ENCODE peak calls at places on chromosomes 11 and 22, in four cellular contexts. O is A549, M is RWPE1, Q is epithelial cell of proximal tubule. H is an unnamed sample.

GRCh38 chr11:10499452-10500262 is 41.3 kb downstream of the RNF141 start:
- DNase-seq in M (no peak), Q (no peak), O (no peak), H (peak; percentile 4)

GRCh38 chr11:68390315-68390714 is 70.2 kb upstream of the PPP6R3 start:
- DNase-seq in O (no peak), M (no peak), Q (no peak), H (no peak)

GRCh38 chr22:19766506-19767426 is 6.2 kb downstream of the TBX1 start:
- DNase-seq in M (peak; percentile 20), O (no peak), Q (no peak), H (peak; percentile 73)

GRCh38 chr11:72352859-72353551 is 81.3 kb downstream of the CLPB start:
- DNase-seq in Q (no peak), O (no peak), M (no peak), H (peak; percentile 42)

GRCh38 chr11:119431523-119431922 is 8.6 kb upstream of the THY1 start:
- DNase-seq in Q (no peak), M (no peak), O (no peak), H (no peak)

GRCh38 chr22:20055654-20056053 is 24.4 kb upstream of the DGCR8 start:
- DNase-seq in M (no peak), O (no peak), Q (no peak), H (no peak)

GRCh38 chr22:41833369-41834004 is 582 bp downstream of the SREBF2 start:
- DNase-seq in O (no peak), M (no peak), Q (no peak), H (peak; percentile 61)

GRCh38 chr22:25748140-25748539 is 6.2 kb downstream of the MYO18B start:
- DNase-seq in Q (no peak), O (no peak), M (no peak), H (no peak)

GRCh38 chr11:57230797-57231538 is 6.1 kb downstream of the APLNR start:
- DNase-seq in M (no peak), O (no peak), Q (no peak), H (no peak)

GRCh38 chr11:67562951-67563350 is 20.7 kb upstream of the GSTP1 start:
- DNase-seq in M (no peak), O (no peak), Q (no peak), H (no peak)

GRCh38 chr11:31479073-31479472 is 30.3 kb downstream of the IMMP1L start:
- DNase-seq in O (no peak), M (no peak), Q (no peak), H (no peak)

GRCh38 chr11:117384045-117384444 is 56.4 kb downstream of the CEP164 start:
- DNase-seq in Q (peak; percentile 71), M (peak; percentile 90), O (peak; percentile 31), H (no peak)

GRCh38 chr11:117815262-117815803 is 9.2 kb downstream of the FXYD2 start:
- DNase-seq in Q (no peak), M (no peak), O (no peak), H (peak; percentile 77)

GRCh38 chr11:65380460-65381126 is 1.9 kb downstream of the SLC25A45 start:
- DNase-seq in Q (no peak), O (no peak), M (no peak), H (no peak)

GRCh38 chr11:100674212-100674611 is 12.9 kb upstream of the ARHGAP42 start:
- DNase-seq in O (no peak), Q (no peak), M (no peak), H (no peak)

GRCh38 chr11:100706179-100706578 is 19.1 kb downstream of the ARHGAP42 start:
- DNase-seq in Q (no peak), M (no peak), O (no peak), H (no peak)

GRCh38 chr22:46883547-46883946 is 121.1 kb downstream of the TBC1D22A start:
- DNase-seq in O (no peak), Q (no peak), M (no peak), H (no peak)

GRCh38 chr11:35507688-35508087 is 17.7 kb downstream of the PAMR1 start:
- DNase-seq in M (no peak), Q (no peak), O (no peak), H (no peak)

GRCh38 chr11:11430431-11430830 is 77.4 kb upstream of the CSNK2A3 start:
- DNase-seq in Q (no peak), O (no peak), M (no peak), H (no peak)

GRCh38 chr11:8168485-8169257 is at the start of gene RIC3:
- DNase-seq in M (no peak), O (no peak), Q (no peak), H (peak; percentile 40)
- TF ChIP-seq CTCF in M (no peak), O (no peak), Q (no peak), H (peak; percentile 3)

DNA sequence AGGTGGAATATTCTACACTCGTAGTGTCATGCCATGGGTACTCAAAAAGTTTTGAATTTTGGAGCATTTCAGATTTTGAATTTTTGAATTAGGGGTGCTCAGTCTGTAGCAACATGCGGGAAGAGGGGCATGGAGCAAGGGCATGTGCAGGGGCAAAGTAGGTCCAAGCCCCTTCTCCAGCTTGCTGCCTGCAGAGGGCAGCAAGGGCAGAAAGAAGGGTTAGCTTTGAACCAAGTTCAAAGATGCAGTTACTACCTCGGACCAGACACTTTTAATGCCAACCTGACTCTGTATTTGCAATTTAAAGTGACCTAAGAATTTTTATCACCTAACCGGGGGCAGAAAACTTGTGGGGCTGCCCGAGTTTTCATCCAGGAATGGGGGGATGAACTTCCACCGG is 68.2 kb downstream of the CD82 start:
- DNase-seq in O (no peak), Q (no peak), M (no peak), H (no peak)
- TF ChIP-seq CTCF in O (peak; percentile 30), Q (peak; percentile 56), M (no peak), H (peak; percentile 39)

GRCh38 chr22:49962751-49963646 is 2.4 kb downstream of the PIM3 start:
- DNase-seq in O (no peak), Q (no peak), M (no peak), H (no peak)

GRCh38 chr22:49960967-49961600 is 512 bp downstream of the PIM3 start:
- DNase-seq in M (no peak), O (no peak), Q (no peak), H (peak; percentile 63)

GRCh38 chr22:49963647-49964026 is 3.1 kb downstream of the PIM3 start:
- DNase-seq in Q (no peak), O (no peak), M (no peak), H (no peak)

GRCh38 chr22:49961601-49962011 is 1.0 kb downstream of the PIM3 start:
- DNase-seq in O (no peak), Q (no peak), M (no peak), H (peak; percentile 57)

DNA sequence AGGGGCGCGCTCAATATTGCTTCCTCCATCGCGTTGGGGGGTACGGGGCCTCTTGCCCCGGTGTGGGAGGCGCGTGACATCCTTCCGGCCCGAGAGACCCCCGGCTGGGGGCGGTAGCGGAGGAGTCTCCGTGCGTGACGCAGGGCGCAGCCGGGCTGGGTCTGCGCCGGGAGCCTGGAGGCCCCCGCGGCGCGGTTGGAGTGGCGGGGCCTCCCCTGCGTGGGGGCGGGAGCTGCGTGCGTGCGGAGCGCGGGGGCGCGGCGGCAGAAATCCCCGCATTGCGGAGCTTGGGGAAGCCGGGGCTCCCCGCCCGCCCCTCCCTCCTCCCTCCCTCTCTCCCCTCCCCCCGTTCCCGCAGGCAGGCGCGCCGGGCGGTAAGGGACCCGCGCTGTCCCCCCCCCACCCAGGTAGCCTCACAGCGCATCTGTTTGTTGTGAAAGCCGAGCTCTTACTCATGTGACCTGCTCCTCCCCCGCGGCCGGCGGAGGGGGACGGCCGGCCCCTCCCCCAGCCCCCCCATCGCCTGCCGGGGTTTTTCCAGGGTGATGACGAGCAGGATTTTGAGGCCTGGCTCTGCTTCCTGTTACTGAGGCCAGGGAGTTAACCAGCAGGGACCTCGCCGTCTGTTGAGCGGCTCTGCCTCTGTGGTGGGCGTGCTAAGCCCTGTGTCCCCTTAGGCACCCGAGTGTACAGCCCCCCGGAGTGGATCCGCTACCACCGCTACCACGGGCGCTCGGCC is 1.6 kb downstream of the PIM3 start:
- DNase-seq in M (peak; percentile 80), Q (no peak), O (peak; percentile 46), H (peak; percentile 91)
- TF ChIP-seq CTCF in M (no peak), Q (no peak), O (no peak), H (no peak)

GRCh38 chr11:70483077-70483861 is 84.9 kb downstream of the CTTN start:
- DNase-seq in O (peak; percentile 68), Q (peak; percentile 47), M (peak; percentile 20), H (peak; percentile 70)
- TF ChIP-seq CTCF in O (peak; percentile 12), Q (peak; percentile 74), M (no peak), H (peak; percentile 37)

GRCh38 chr22:24247564-24248344 is 2.9 kb upstream of the GGT5 start:
- DNase-seq in Q (peak; percentile 20), M (peak; percentile 86), O (peak; percentile 93), H (peak; percentile 87)
- TF ChIP-seq CTCF in Q (peak; percentile 75), M (peak; percentile 85), O (peak; percentile 60), H (peak; percentile 72)

GRCh38 chr22:29302681-29303465 is 3.6 kb upstream of the GAS2L1 start:
- DNase-seq in O (no peak), Q (no peak), M (no peak), H (peak; percentile 17)
- TF ChIP-seq CTCF in O (no peak), Q (no peak), M (no peak), H (no peak)